ENCODE peak calls at places on chromosomes 7 and 10, in seven cellular contexts. U is CD4-positive, alpha-beta T cell; P is neuronal stem cell; D is SK-N-SH; B is aorta; W is right cardiac atrium; J is IMR-90. V is an unnamed sample.

GRCh38 chr10:112834661-112835060 is 115.4 kb upstream of the TCF7L2 start:
- DNase-seq in U (no peak), P (no peak), D (no peak), B (no peak), W (no peak), J (no peak), V (no peak)

GRCh38 chr7:144483189-144483588 is 79.7 kb upstream of the NOBOX start:
- DNase-seq in U (no peak), P (no peak), D (no peak), B (no peak), W (no peak), J (no peak), V (no peak)

GRCh38 chr7:122299624-122299934 is 5.0 kb downstream of the FEZF1 start:
- DNase-seq in U (no peak), P (no peak), D (no peak), B (no peak), W (no peak), J (no peak), V (no peak)

GRCh38 chr7:50405246-50405645 is 44.9 kb downstream of the FIGNL1 start:
- DNase-seq in U (no peak), P (no peak), D (no peak), B (no peak), W (no peak), J (no peak), V (no peak)

GRCh38 chr10:128047991-128048826 is 78.0 kb downstream of the MKI67 start:
- DNase-seq in U (no peak), P (no peak), D (no peak), B (peak; percentile 69), W (no peak), J (peak; percentile 53), V (no peak)

GRCh38 chr10:21758239-21758638 is 224.2 kb downstream of the MLLT10 start:
- DNase-seq in U (no peak), P (no peak), D (no peak), B (no peak), W (no peak), J (no peak), V (no peak)

GRCh38 chr10:49113741-49114141 is 1.6 kb downstream of the VSTM4 start:
- DNase-seq in U (no peak), P (no peak), D (no peak), B (no peak), W (no peak), J (peak; percentile 47), V (no peak)

GRCh38 chr7:44094796-44095592 is 9.2 kb upstream of the AEBP1 start:
- DNase-seq in U (no peak), P (no peak), D (no peak), B (no peak), W (no peak), J (no peak), V (no peak)

GRCh38 chr7:131829911-131830310 is 273.5 kb upstream of the PODXL start:
- DNase-seq in U (no peak), P (no peak), D (peak; percentile 43), B (no peak), W (no peak), J (no peak), V (no peak)

GRCh38 chr7:31488562-31489203 is 25.2 kb upstream of the ITPRID1 start:
- DNase-seq in U (peak; percentile 5), P (peak; percentile 33), D (peak; percentile 65), B (no peak), W (peak; percentile 33), J (no peak), V (no peak)

GRCh38 chr7:147235983-147236382 is 1119.4 kb downstream of the CNTNAP2 start:
- DNase-seq in U (no peak), P (no peak), D (no peak), B (no peak), W (no peak), J (no peak), V (no peak)

GRCh38 chr7:44083796-44084195 is 1.5 kb upstream of the POLM start:
- DNase-seq in U (no peak), P (no peak), D (no peak), B (no peak), W (no peak), J (no peak), V (no peak)

GRCh38 chr7:142188846-142189245 is 69.0 kb downstream of the PRSS58 start:
- DNase-seq in U (no peak), P (no peak), D (no peak), B (no peak), W (no peak), J (no peak), V (no peak)

GRCh38 chr10:82038587-82038986 is 163.6 kb downstream of the NRG3 start:
- DNase-seq in U (no peak), P (no peak), D (no peak), B (no peak), W (no peak), J (no peak), V (no peak)

DNA sequence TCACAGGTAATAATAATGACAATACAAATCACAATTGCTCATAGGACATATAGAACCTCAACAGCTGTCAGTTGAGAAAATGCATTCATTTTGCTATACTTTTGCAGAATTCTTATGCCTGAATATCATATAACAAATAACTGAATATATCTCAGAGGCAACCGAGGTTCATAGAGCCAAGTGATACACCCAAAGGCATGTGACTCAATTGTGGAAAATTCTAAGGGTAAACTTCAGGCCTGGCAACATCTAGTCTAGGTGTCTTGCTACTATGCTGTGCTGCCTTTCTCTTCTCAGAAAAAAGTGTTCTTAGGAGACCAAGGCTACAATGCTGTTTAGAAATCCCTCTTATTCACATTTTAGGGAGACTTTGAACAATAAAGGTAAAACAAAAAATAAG is 270.7 kb downstream of the BAMBI start:
- DNase-seq in U (no peak), P (no peak), D (no peak), B (no peak), W (no peak), J (peak; percentile 49), V (no peak)
- H3K27me3 ChIP-seq in U (peaks cover 3% of the 10 kb centered on the region), P (peaks cover 2% of the 10 kb centered on the region), D (no peaks in the 10 kb centered on the region), B (no peaks in the 10 kb centered on the region), W (no peaks in the 10 kb centered on the region), J (no peaks in the 10 kb centered on the region), V (no peaks in the 10 kb centered on the region)

DNA sequence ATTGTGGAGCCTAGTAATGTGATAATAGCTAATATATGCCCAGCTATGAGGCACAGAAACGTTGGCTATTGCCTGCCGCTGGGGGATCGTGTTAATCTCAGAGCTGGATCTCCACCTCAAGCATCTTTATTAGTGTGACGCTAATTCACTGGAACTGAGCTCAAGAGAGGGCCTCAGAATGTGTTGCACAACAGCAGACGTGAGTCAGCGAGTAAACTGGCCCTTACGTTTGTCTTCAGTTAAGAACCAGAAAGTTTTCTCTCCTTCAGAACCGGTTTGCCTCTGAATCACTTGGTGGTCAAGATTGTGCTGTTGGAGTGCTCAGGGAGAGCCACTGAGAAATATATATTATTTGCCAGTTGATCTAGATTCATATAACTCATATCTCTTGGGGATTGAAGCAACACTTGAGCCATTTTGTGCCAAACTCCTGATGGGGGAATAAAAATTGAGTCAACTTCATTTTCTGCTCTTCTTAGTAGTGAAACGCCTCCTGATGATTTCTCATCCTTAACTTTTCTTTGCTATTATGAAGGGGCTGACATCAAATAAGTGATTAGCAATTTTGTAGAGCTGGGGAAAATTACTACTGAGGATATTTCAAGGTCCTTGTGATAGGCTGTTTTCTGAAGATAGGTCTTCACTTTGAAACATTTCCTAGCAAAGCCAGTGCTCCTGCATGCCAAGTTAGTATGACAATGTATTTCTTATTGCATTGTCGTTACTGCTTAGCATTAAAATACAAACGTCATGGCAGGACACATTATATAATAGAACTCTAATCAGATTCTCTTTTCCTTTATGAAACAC is 22.3 kb downstream of the BZW2 start:
- DNase-seq in U (no peak), P (no peak), D (peak; percentile 54), B (no peak), W (peak; percentile 80), J (peak; percentile 100), V (peak; percentile 83)
- H3K27ac ChIP-seq in U (no peak overlapping the region), P (no peak overlapping the region), D (peak overlapping the region; percentile 64), B (no peak overlapping the region), W (peak overlapping the region; percentile 48), J (peak overlapping the region; percentile 19), V (peak overlapping the region; percentile 81)

GRCh38 chr10:92690211-92691041 is 671 bp downstream of the HHEX start:
- DNase-seq in U (peak; percentile 26), P (peak; percentile 29), D (peak; percentile 59), B (peak; percentile 91), W (peak; percentile 62), J (peak; percentile 69), V (peak; percentile 60)

GRCh38 chr10:92692085-92692671 is 2.4 kb downstream of the HHEX start:
- DNase-seq in U (no peak), P (peak; percentile 53), D (no peak), B (no peak), W (no peak), J (no peak), V (no peak)

GRCh38 chr10:92691591-92692084 is 1.9 kb downstream of the HHEX start:
- DNase-seq in U (no peak), P (no peak), D (no peak), B (peak; percentile 80), W (peak; percentile 56), J (no peak), V (no peak)

GRCh38 chr10:92689663-92690210 is at the start of gene HHEX:
- DNase-seq in U (no peak), P (peak; percentile 18), D (peak; percentile 87), B (peak; percentile 87), W (peak; percentile 62), J (peak; percentile 76), V (no peak)

GRCh38 chr10:92691042-92691590 is 1.4 kb downstream of the HHEX start:
- DNase-seq in U (no peak), P (no peak), D (no peak), B (no peak), W (peak; percentile 37), J (no peak), V (no peak)
- H3K27me3 ChIP-seq in U (peaks cover 64% of the 10 kb centered on the region), P (peaks cover 68% of the 10 kb centered on the region), D (no peaks in the 10 kb centered on the region), B (no peaks in the 10 kb centered on the region), W (no peaks in the 10 kb centered on the region), J (no peaks in the 10 kb centered on the region), V (no peaks in the 10 kb centered on the region)

GRCh38 chr10:73866621-73867020 is 7.7 kb downstream of the CAMK2G start:
- DNase-seq in U (no peak), P (no peak), D (no peak), B (no peak), W (no peak), J (no peak), V (no peak)
- H3K27ac ChIP-seq in U (peak overlapping the region; percentile 70), P (no peak overlapping the region), D (no peak overlapping the region), B (no peak overlapping the region), W (peak overlapping the region; percentile 30), J (no peak overlapping the region), V (no peak overlapping the region)

GRCh38 chr7:157702311-157703023 is 365.7 kb downstream of the DNAJB6 start:
- DNase-seq in U (no peak), P (no peak), D (peak; percentile 93), B (peak; percentile 60), W (no peak), J (no peak), V (peak; percentile 38)
- H3K27me3 ChIP-seq in U (peaks cover 29% of the 10 kb centered on the region), P (no peaks in the 10 kb centered on the region), D (peaks cover 5% of the 10 kb centered on the region), B (no peaks in the 10 kb centered on the region), W (no peaks in the 10 kb centered on the region), J (no peaks in the 10 kb centered on the region), V (peaks cover 23% of the 10 kb centered on the region)

GRCh38 chr7:123604739-123605138 is 3.1 kb downstream of the ASB15 start:
- DNase-seq in U (no peak), P (no peak), D (no peak), B (no peak), W (no peak), J (no peak), V (no peak)
- H3K27ac ChIP-seq in U (no peak overlapping the region), P (no peak overlapping the region), D (no peak overlapping the region), B (no peak overlapping the region), W (no peak overlapping the region), J (no peak overlapping the region), V (no peak overlapping the region)